ENCODE peak calls at places on chromosome 5, in seven cellular contexts. Z is HCT116, N is stomach, V is GM12878, P is GM23338, O is GM12892, H is endothelial cell of umbilical vein. W is an unnamed sample.

GRCh38 chr5:5572983-5573797 is 150.7 kb downstream of the ICE1 start:
- DNase-seq in Z (no peak), N (no peak), V (no peak), P (no peak), O (no peak), H (no peak), W (no peak)

GRCh38 chr5:96090205-96090604 is 128.6 kb upstream of the ELL2 start:
- DNase-seq in Z (no peak), N (no peak), V (no peak), P (no peak), O (no peak), H (no peak), W (no peak)

GRCh38 chr5:26847041-26847736 is 191.2 kb downstream of the CDH9 start:
- DNase-seq in Z (no peak), N (peak), V (no peak), P (peak), O (no peak), H (no peak), W (no peak)

GRCh38 chr5:130109152-130109551 is 204.9 kb downstream of the CHSY3 start:
- DNase-seq in Z (peak), N (no peak), V (no peak), P (peak), O (no peak), H (peak), W (no peak)

GRCh38 chr5:176736271-176736965 is 73.9 kb upstream of the UNC5A start:
- DNase-seq in Z (no peak), N (no peak), V (no peak), P (no peak), O (no peak), H (no peak), W (no peak)

GRCh38 chr5:56175465-56175864 is 57.7 kb downstream of the ANKRD55 start:
- DNase-seq in Z (peak), N (no peak), V (no peak), P (peak), O (no peak), H (peak), W (no peak)

GRCh38 chr5:113807384-113808053 is 294.0 kb downstream of the YTHDC2 start:
- DNase-seq in Z (no peak), N (no peak), V (no peak), P (no peak), O (no peak), H (no peak), W (no peak)

GRCh38 chr5:16489322-16489791 is 23.8 kb upstream of the ZNF622 start:
- DNase-seq in Z (peak), N (no peak), V (no peak), P (peak), O (no peak), H (peak), W (no peak)

GRCh38 chr5:151694035-151694485 is 7.3 kb upstream of the SPARC start:
- DNase-seq in Z (no peak), N (no peak), V (no peak), P (no peak), O (no peak), H (no peak), W (no peak)

GRCh38 chr5:176553260-176554085 is 4.3 kb downstream of the CDHR2 start:
- DNase-seq in Z (peak), N (peak), V (no peak), P (no peak), O (no peak), H (no peak), W (no peak)

GRCh38 chr5:88550736-88551135 is 282.1 kb upstream of the TMEM161B start:
- DNase-seq in Z (no peak), N (no peak), V (no peak), P (no peak), O (no peak), H (no peak), W (no peak)

GRCh38 chr5:97245371-97245770 is 62.3 kb upstream of the RIOK2 start:
- DNase-seq in Z (no peak), N (no peak), V (no peak), P (no peak), O (no peak), H (no peak), W (no peak)

GRCh38 chr5:76303917-76304316 is 99.2 kb upstream of the IQGAP2 start:
- DNase-seq in Z (no peak), N (peak), V (peak), P (no peak), O (no peak), H (no peak), W (no peak)

GRCh38 chr5:66987949-66988838 is 208.4 kb downstream of the CD180 start:
- DNase-seq in Z (no peak), N (no peak), V (no peak), P (peak), O (no peak), H (peak), W (no peak)

GRCh38 chr5:124655943-124656459 is 90.4 kb downstream of the ZNF608 start:
- DNase-seq in Z (peak), N (peak), V (no peak), P (no peak), O (no peak), H (peak), W (no peak)

GRCh38 chr5:43425965-43426364 is 13.8 kb upstream of the CCL28 start:
- DNase-seq in Z (no peak), N (peak), V (no peak), P (no peak), O (no peak), H (no peak), W (no peak)

GRCh38 chr5:875931-876330 is 16.7 kb downstream of the BRD9 start:
- DNase-seq in Z (no peak), N (no peak), V (no peak), P (no peak), O (no peak), H (no peak), W (no peak)
- TF ChIP-seq POLR2AphosphoS5 in Z (no peak), N (no peak), V (no peak), P (no peak), O (no peak), H (no peak), W (no peak)

GRCh38 chr5:103605277-103605676 is 42.7 kb upstream of the NUDT12 start:
- DNase-seq in Z (no peak), N (no peak), V (no peak), P (peak), O (no peak), H (no peak), W (no peak)
- TF ChIP-seq POLR2AphosphoS5 in Z (no peak), N (no peak), V (no peak), P (no peak), O (no peak), H (no peak), W (no peak)

DNA sequence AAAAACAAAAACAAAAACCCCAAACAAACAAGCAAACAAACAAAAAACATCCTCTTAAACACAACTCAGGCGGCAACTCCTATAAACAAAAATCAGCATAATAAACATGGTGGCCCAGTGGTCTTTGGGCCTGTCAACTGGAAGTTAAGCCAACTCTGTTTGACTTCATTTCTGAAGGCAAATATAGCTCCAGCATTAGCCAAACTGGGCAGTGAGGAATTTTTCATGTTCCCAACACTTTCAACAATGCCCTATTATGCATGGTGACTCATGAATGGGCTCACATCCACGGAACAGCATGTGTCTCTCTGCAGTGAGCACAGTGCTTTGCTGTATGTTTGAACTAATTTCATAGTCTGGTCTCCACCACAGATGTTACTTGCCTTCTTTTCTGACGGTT is 143.9 kb upstream of the STC2 start:
- DNase-seq in Z (peak), N (peak), V (no peak), P (no peak), O (no peak), H (peak), W (no peak)
- TF ChIP-seq POLR2AphosphoS5 in Z (no peak), N (peak), V (no peak), P (no peak), O (no peak), H (no peak), W (no peak)

GRCh38 chr5:132782101-132782500 is 5.1 kb upstream of the SEPTIN8 start:
- DNase-seq in Z (no peak), N (no peak), V (no peak), P (no peak), O (no peak), H (peak), W (no peak)
- TF ChIP-seq POLR2AphosphoS5 in Z (no peak), N (no peak), V (no peak), P (no peak), O (no peak), H (peak), W (no peak)

GRCh38 chr5:65986050-65986451 is 59.7 kb downstream of the ERBIN start:
- DNase-seq in Z (no peak), N (no peak), V (no peak), P (no peak), O (no peak), H (peak), W (no peak)
- TF ChIP-seq POLR2AphosphoS5 in Z (no peak), N (no peak), V (no peak), P (no peak), O (no peak), H (no peak), W (no peak)

W was measured in GM12891.